ENCODE peak calls at places on chromosomes 16 and 17, in eight cellular contexts. L, P, W, D, F, N, B and I are unnamed samples.

GRCh38 chr16:73568769-73569168 is 520.8 kb upstream of the ZFHX3 start:
- DNase-seq in W (no peak), B (no peak), N (no peak), P (no peak), F (no peak), L (no peak), D (no peak), I (no peak)

GRCh38 chr16:51540259-51540658 is 389.2 kb upstream of the SALL1 start:
- DNase-seq in N (no peak), P (no peak), B (no peak), W (no peak), F (no peak), D (no peak), L (no peak), I (no peak)

GRCh38 chr16:65002265-65002664 is 119.6 kb downstream of the CDH11 start:
- DNase-seq in B (no peak), P (no peak), W (no peak), N (no peak), D (no peak), F (no peak), L (no peak), I (no peak)

GRCh38 chr16:89319883-89320716 is 102.6 kb downstream of the ZNF778 start:
- DNase-seq in P (no peak), B (no peak), D (peak; percentile 49), W (no peak), F (no peak), L (peak; percentile 76), N (no peak), I (no peak)

GRCh38 chr16:71442041-71442440 is at the start of gene TLE7:
- DNase-seq in P (no peak), N (no peak), L (no peak), D (no peak), B (no peak), W (no peak), F (no peak), I (no peak)

GRCh38 chr17:50274142-50274944 is at the start of gene TMEM92:
- DNase-seq in B (no peak), D (no peak), P (no peak), W (peak; percentile 69), L (no peak), F (no peak), N (no peak), I (no peak)

GRCh38 chr17:1108560-1108809 is 71.3 kb downstream of the ABR start:
- DNase-seq in F (no peak), L (no peak), B (no peak), P (no peak), D (no peak), N (no peak), W (no peak), I (no peak)

GRCh38 chr16:31491778-31492418 is 9.0 kb downstream of the SLC5A2 start:
- DNase-seq in B (no peak), F (no peak), W (no peak), D (no peak), L (no peak), P (no peak), N (no peak), I (no peak)

GRCh38 chr17:72432143-72432604 is 311.4 kb downstream of the SOX9 start:
- DNase-seq in W (no peak), L (no peak), D (no peak), B (no peak), P (no peak), F (no peak), N (no peak), I (no peak)